ENCODE peak calls at places on chromosomes 16 and 17, in six cellular contexts. E is epithelial cell of esophagus, X is A549, K is HCT116, T is pancreas, P is GM12865. H is an unnamed sample.
A peak's percentile ranks its signal among the peaks of the same experiment; 100 is the strongest.

GRCh38 chr17:59711936-59712335 is 4.5 kb downstream of the VMP1 start:
- DNase-seq in E (no peak), X (no peak), K (no peak), T (no peak), P (no peak), H (no peak)

GRCh38 chr17:61413654-61414133 is 14.1 kb downstream of the TBX2 start:
- DNase-seq in E (no peak), X (no peak), K (no peak), T (no peak), P (no peak), H (no peak)

GRCh38 chr16:4378202-4378666 is 6.6 kb downstream of the VASN start:
- DNase-seq in E (no peak), X (no peak), K (no peak), T (peak; percentile 70), P (no peak), H (no peak)

GRCh38 chr16:13264749-13265552 is 363.6 kb downstream of the SHISA9 start:
- DNase-seq in E (no peak), X (no peak), K (no peak), T (no peak), P (no peak), H (no peak)

GRCh38 chr17:5877948-5878347 is 192.2 kb upstream of the WSCD1 start:
- DNase-seq in E (no peak), X (no peak), K (no peak), T (no peak), P (no peak), H (no peak)

GRCh38 chr17:74815671-74816370 is 39.7 kb upstream of the NAT9 start:
- DNase-seq in E (no peak), X (no peak), K (no peak), T (no peak), P (no peak), H (no peak)

GRCh38 chr17:19433240-19433639 is 22.2 kb downstream of the RNF112 start:
- DNase-seq in E (no peak), X (no peak), K (no peak), T (no peak), P (no peak), H (no peak)

GRCh38 chr16:57329718-57330327 is 28.8 kb upstream of the CCL22 start:
- DNase-seq in E (no peak), X (no peak), K (no peak), T (no peak), P (no peak), H (no peak)

GRCh38 chr17:43660262-43660661 is 1.5 kb downstream of the MEOX1 start:
- DNase-seq in E (no peak), X (no peak), K (no peak), T (no peak), P (no peak), H (no peak)

GRCh38 chr17:76735586-76736348 is 1.4 kb downstream of the SRSF2 start:
- DNase-seq in E (no peak), X (no peak), K (no peak), T (no peak), P (no peak), H (no peak)

GRCh38 chr16:85916141-85916890 is 17.4 kb downstream of the IRF8 start:
- DNase-seq in E (no peak), X (no peak), K (no peak), T (no peak), P (no peak), H (no peak)

DNA sequence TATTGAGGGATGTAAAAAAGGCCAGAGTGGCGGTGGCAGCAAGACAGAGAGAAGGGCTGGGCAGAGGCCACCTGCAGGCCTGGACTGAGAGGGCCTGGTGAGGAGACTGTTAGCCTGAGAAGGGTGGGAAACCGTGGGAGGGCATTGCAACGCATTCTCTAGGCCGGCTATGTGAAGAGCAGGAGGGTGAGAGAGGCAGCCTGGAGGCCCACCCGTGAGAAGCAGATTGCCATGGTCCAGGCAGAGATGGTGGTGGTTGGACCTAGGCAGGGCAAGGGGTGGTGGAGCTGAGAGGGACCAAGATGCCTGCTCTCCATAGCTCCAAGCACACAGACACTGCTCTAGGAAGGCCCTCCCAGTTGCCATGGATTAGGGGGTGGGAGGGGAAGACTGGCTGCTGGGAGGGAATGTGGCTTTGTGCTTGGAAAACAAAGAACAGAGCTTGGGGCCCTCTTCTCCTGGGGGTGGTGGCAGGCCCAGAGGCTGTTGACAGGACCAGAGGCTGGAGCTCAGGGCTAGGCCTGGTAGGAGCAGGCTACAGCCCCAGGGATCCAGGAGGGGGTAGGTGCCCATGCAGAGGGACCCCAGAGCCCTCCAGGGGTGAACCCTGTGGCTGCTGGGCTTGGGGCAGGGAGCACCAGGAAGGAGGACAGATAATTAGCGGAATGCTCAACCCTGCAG is 12.4 kb upstream of the TCAP start:
- DNase-seq in E (no peak), X (no peak), K (no peak), T (no peak), P (no peak), H (no peak)
- TF ChIP-seq CTCF in E (no peak), X (no peak), K (no peak), T (no peak), P (no peak), H (no peak)

DNA sequence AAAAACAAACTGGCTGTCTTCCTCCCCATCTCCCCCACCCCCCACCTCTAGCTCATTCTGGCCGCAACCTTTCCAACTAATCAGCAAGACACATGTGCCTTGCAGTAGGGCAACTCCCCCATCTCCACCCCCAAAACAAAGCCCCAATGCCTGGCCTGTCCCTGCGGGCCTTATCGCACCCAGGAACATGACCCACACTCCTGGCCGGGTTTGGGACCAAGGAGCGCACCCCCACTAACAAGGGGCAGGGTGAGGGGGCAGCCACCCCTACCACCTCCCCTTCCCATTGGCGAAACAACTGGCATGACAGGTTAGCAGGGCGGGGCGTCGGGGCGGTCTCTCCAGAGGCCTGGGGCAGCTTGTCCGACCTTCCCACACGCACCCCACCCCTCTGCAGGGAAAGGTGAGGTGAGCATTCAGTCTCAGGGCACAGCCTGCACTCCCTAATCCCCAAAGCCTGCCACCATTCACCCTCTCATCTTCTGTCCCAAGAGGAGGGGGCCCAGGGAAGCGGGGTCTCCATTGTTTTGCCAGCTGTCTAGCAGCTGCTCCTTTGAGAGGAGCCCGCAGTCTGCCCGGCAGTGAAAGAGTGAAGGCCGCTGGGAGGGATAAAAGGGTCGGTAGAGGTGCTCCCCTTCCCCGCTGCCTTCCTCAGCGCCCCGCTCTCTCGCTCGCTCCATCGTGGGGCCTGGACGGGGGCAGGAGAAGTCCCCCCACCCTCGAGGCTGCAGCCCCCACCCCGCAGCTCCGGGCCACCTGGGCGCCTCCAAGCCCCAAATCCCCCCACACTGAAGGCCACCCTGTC is 764 bp downstream of the MYO18A start:
- DNase-seq in E (peak; percentile 88), X (peak; percentile 79), K (no peak), T (peak; percentile 92), P (no peak), H (no peak)
- H3K4me3 ChIP-seq in E (peak overlapping the region; percentile 72), X (peak overlapping the region; percentile 60), K (peak overlapping the region; percentile 64), T (peak overlapping the region; percentile 63), P (peak overlapping the region; percentile 55), H (peak overlapping the region; percentile 66)

GRCh38 chr17:40417258-40417608 is 463 bp downstream of the TOP2A start:
- DNase-seq in E (peak; percentile 18), X (no peak), K (no peak), T (no peak), P (no peak), H (no peak)
- TF ChIP-seq CTCF in E (no peak), X (no peak), K (no peak), T (no peak), P (no peak), H (no peak)

GRCh38 chr16:29820271-29820701 is at the start of gene MVP:
- DNase-seq in E (peak; percentile 70), X (peak; percentile 74), K (no peak), T (peak; percentile 87), P (peak; percentile 73), H (no peak)

GRCh38 chr16:29820730-29821662 is 734 bp downstream of the MVP start:
- DNase-seq in E (peak; percentile 47), X (peak; percentile 77), K (no peak), T (peak; percentile 81), P (peak; percentile 77), H (no peak)

GRCh38 chr16:29824589-29825144 is 4.4 kb downstream of the MVP start:
- DNase-seq in E (peak; percentile 36), X (peak; percentile 68), K (no peak), T (no peak), P (no peak), H (peak; percentile 45)

GRCh38 chr16:29819506-29819905 is 756 bp upstream of the MVP start:
- DNase-seq in E (peak; percentile 44), X (peak; percentile 49), K (no peak), T (peak; percentile 71), P (no peak), H (no peak)

DNA sequence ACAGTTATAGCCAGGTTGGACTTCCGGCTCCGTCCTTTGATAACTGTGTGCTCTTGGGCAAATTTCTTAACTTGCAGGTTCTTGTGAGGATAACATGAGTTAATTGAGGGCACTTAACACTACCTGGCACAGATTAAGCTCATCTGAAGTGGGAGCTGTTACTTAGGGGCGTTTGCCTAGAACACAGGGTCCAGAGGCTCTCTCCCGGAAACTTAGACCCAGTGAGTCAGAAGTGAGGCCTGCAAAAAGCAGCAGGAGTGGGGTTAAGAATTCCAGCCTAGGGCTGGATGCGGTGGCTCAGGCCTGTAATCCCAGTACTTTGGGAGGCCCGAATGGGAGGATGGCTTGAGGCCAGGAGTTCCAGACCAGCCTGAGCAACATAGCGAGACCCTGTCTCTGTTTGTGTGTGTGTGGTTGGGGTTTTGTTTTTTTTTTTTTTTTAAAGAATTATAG is 1.4 kb downstream of the MVP start:
- DNase-seq in E (peak; percentile 78), X (peak; percentile 74), K (peak; percentile 70), T (no peak), P (no peak), H (peak; percentile 78)
- H3K4me3 ChIP-seq in E (peak overlapping the region; percentile 92), X (peak overlapping the region; percentile 61), K (peak overlapping the region; percentile 74), T (peak overlapping the region; percentile 54), P (peak overlapping the region; percentile 85), H (peak overlapping the region; percentile 76)

H was measured in astrocyte of the cerebellum.